ENCODE peak calls at places on chromosome 1, in five cellular contexts. M is stimulated activated CD4-positive, alpha-beta T cell treated with anti-CD3 and anti-CD28 coated beads, Interleukin-12 subunit alpha, Interleukin-12 subunit beta, amount 100 ng/mL, for 48 hours; Q is RWPE1; C is iris pigment epithelial cell; I is activated T-cell treated with anti-CD3 and anti-CD28 coated beads, Interleukin-2, amount 50 U/mL, for 24 hours. K is an unnamed sample.

GRCh38 chr1:115240321-115240720 is 97.7 kb downstream of the NGF start:
- DNase-seq in M (no peak), Q (no peak), C (no peak), I (no peak), K (no peak)

GRCh38 chr1:162633327-162633762 is 1.1 kb downstream of the DDR2 start:
- DNase-seq in M (no peak), Q (no peak), C (peak), I (no peak), K (no peak)

GRCh38 chr1:17984510-17985085 is 123.0 kb upstream of the IGSF21 start:
- DNase-seq in M (peak), Q (peak), C (no peak), I (no peak), K (no peak)

GRCh38 chr1:111565079-111565478 is 54.5 kb upstream of the RAP1A start:
- DNase-seq in M (no peak), Q (no peak), C (peak), I (no peak), K (no peak)

GRCh38 chr1:37032660-37033354 is 1.5 kb downstream of the GRIK3 start:
- DNase-seq in M (no peak), Q (no peak), C (no peak), I (no peak), K (no peak)

GRCh38 chr1:9302745-9303524 is 10.2 kb downstream of the SPSB1 start:
- DNase-seq in M (no peak), Q (peak), C (peak), I (no peak), K (no peak)

GRCh38 chr1:145877923-145878486 is 7.7 kb downstream of the ANKRD35 start:
- DNase-seq in M (no peak), Q (no peak), C (peak), I (no peak), K (no peak)

GRCh38 chr1:8259498-8260290 is 58.2 kb upstream of the SLC45A1 start:
- DNase-seq in M (no peak), Q (peak), C (peak), I (no peak), K (no peak)

GRCh38 chr1:161439280-161440232 is 65.7 kb upstream of the FCGR2A start:
- DNase-seq in M (peak), Q (no peak), C (peak), I (peak), K (no peak)

GRCh38 chr1:215669806-215670485 is 102.8 kb downstream of the KCTD3 start:
- DNase-seq in M (no peak), Q (no peak), C (no peak), I (no peak), K (no peak)

GRCh38 chr1:182740120-182740519 is 49.5 kb upstream of the NPL start:
- DNase-seq in M (no peak), Q (no peak), C (no peak), I (no peak), K (no peak)

GRCh38 chr1:97680460-97680859 is 240.4 kb downstream of the DPYD start:
- DNase-seq in M (no peak), Q (no peak), C (peak), I (no peak), K (no peak)

GRCh38 chr1:207824691-207825090 is 72.8 kb downstream of the CD46 start:
- DNase-seq in M (no peak), Q (no peak), C (peak), I (no peak), K (no peak)

GRCh38 chr1:62299426-62300200 is 19.6 kb downstream of the KANK4 start:
- DNase-seq in M (no peak), Q (no peak), C (no peak), I (no peak), K (no peak)

GRCh38 chr1:94971491-94971924 is 44.6 kb upstream of the CNN3 start:
- DNase-seq in M (no peak), Q (peak), C (peak), I (no peak), K (no peak)

GRCh38 chr1:177983824-177984528 is 14.1 kb upstream of the SEC16B start:
- DNase-seq in M (no peak), Q (peak), C (peak), I (no peak), K (no peak)

GRCh38 chr1:155254714-155255242 is 505 bp downstream of the ENTREP3 start:
- DNase-seq in M (no peak), Q (no peak), C (no peak), I (no peak), K (no peak)

GRCh38 chr1:84998642-84999280 is 1.8 kb upstream of the MCOLN2 start:
- DNase-seq in M (no peak), Q (no peak), C (peak), I (peak), K (no peak)

GRCh38 chr1:232743999-232744398 is 61.2 kb upstream of the MAP10 start:
- DNase-seq in M (no peak), Q (no peak), C (no peak), I (no peak), K (no peak)

GRCh38 chr1:4485398-4485797 is 169.0 kb upstream of the AJAP1 start:
- DNase-seq in M (no peak), Q (no peak), C (no peak), I (no peak), K (no peak)

GRCh38 chr1:96918406-96918805 is 196.8 kb downstream of the PTBP2 start:
- DNase-seq in M (no peak), Q (no peak), C (peak), I (no peak), K (no peak)

GRCh38 chr1:68961143-68961542 is 464.3 kb upstream of the DEPDC1 start:
- DNase-seq in M (no peak), Q (no peak), C (no peak), I (no peak), K (no peak)

GRCh38 chr1:35097224-35097623 is 18.0 kb downstream of the ZMYM1 start:
- DNase-seq in M (no peak), Q (no peak), C (peak), I (no peak), K (no peak)

GRCh38 chr1:20936216-20936615 is 149.1 kb upstream of the HP1BP3 start:
- DNase-seq in M (no peak), Q (no peak), C (no peak), I (no peak), K (no peak)